ENCODE peak calls at places on chromosome 13, in four cellular contexts. One of them, this sample, is unnamed.

GRCh38 chr13:33789757-33790156 is 28.2 kb upstream of the RFC3 start:
- DNase-seq in esophagus squamous epithelium: no peak
- DNase-seq in endothelial cell of umbilical vein: no peak
- DNase-seq in tibial artery: no peak
- DNase-seq in this sample: no peak

GRCh38 chr13:66623129-66623528 is 607.0 kb downstream of the PCDH9 start:
- DNase-seq in endothelial cell of umbilical vein: no peak
- DNase-seq in esophagus squamous epithelium: no peak
- DNase-seq in tibial artery: no peak
- DNase-seq in this sample: no peak

GRCh38 chr13:110015253-110015652 is 228.9 kb upstream of the IRS2 start:
- DNase-seq in esophagus squamous epithelium: no peak
- DNase-seq in endothelial cell of umbilical vein: no peak
- DNase-seq in tibial artery: no peak
- DNase-seq in this sample: peak

GRCh38 chr13:77377016-77377415 is 50.1 kb upstream of the MYCBP2 start:
- DNase-seq in esophagus squamous epithelium: no peak
- DNase-seq in endothelial cell of umbilical vein: no peak
- DNase-seq in tibial artery: no peak
- DNase-seq in this sample: no peak

GRCh38 chr13:39538826-39539555 is 64.0 kb downstream of the LHFPL6 start:
- DNase-seq in tibial artery: no peak
- DNase-seq in esophagus squamous epithelium: no peak
- DNase-seq in endothelial cell of umbilical vein: no peak
- DNase-seq in this sample: peak

GRCh38 chr13:22082437-22083100 is 411.7 kb downstream of the FGF9 start:
- DNase-seq in esophagus squamous epithelium: no peak
- DNase-seq in endothelial cell of umbilical vein: no peak
- DNase-seq in tibial artery: no peak
- DNase-seq in this sample: no peak

GRCh38 chr13:109436055-109436622 is 350.2 kb downstream of the IRS2 start:
- DNase-seq in tibial artery: no peak
- DNase-seq in esophagus squamous epithelium: no peak
- DNase-seq in endothelial cell of umbilical vein: no peak
- DNase-seq in this sample: no peak

GRCh38 chr13:34002141-34002540 is 184.2 kb downstream of the RFC3 start:
- DNase-seq in tibial artery: no peak
- DNase-seq in endothelial cell of umbilical vein: no peak
- DNase-seq in esophagus squamous epithelium: no peak
- DNase-seq in this sample: no peak

GRCh38 chr13:36038785-36039415 is 92.3 kb downstream of the DCLK1 start:
- DNase-seq in tibial artery: no peak
- DNase-seq in endothelial cell of umbilical vein: no peak
- DNase-seq in esophagus squamous epithelium: no peak
- DNase-seq in this sample: peak

GRCh38 chr13:75554981-75555380 is 5.4 kb downstream of the UCHL3 start:
- DNase-seq in tibial artery: no peak
- DNase-seq in endothelial cell of umbilical vein: no peak
- DNase-seq in esophagus squamous epithelium: no peak
- DNase-seq in this sample: peak

GRCh38 chr13:113140677-113141590 is 17.5 kb upstream of the PROZ start:
- DNase-seq in endothelial cell of umbilical vein: no peak
- DNase-seq in tibial artery: peak
- DNase-seq in esophagus squamous epithelium: no peak
- DNase-seq in this sample: no peak

GRCh38 chr13:44303681-44304432 is 69.8 kb upstream of the SERP2 start:
- DNase-seq in endothelial cell of umbilical vein: no peak
- DNase-seq in esophagus squamous epithelium: no peak
- DNase-seq in tibial artery: peak
- DNase-seq in this sample: peak

GRCh38 chr13:73215807-73216206 is 157.0 kb downstream of the KLF5 start:
- DNase-seq in endothelial cell of umbilical vein: no peak
- DNase-seq in tibial artery: no peak
- DNase-seq in esophagus squamous epithelium: no peak
- DNase-seq in this sample: peak

GRCh38 chr13:46804391-46804815 is 7.4 kb upstream of the ESD start:
- DNase-seq in esophagus squamous epithelium: no peak
- DNase-seq in endothelial cell of umbilical vein: no peak
- DNase-seq in tibial artery: no peak
- DNase-seq in this sample: peak

GRCh38 chr13:110023729-110024645 is 237.6 kb upstream of the IRS2 start:
- DNase-seq in endothelial cell of umbilical vein: no peak
- DNase-seq in tibial artery: peak
- DNase-seq in esophagus squamous epithelium: no peak
- DNase-seq in this sample: peak

GRCh38 chr13:99407906-99408702 is 93.2 kb upstream of the TM9SF2 start:
- DNase-seq in endothelial cell of umbilical vein: no peak
- DNase-seq in esophagus squamous epithelium: no peak
- DNase-seq in tibial artery: no peak
- DNase-seq in this sample: no peak

GRCh38 chr13:44756411-44756810 is 180.3 kb upstream of the TSC22D1 start:
- DNase-seq in tibial artery: no peak
- DNase-seq in endothelial cell of umbilical vein: peak
- DNase-seq in esophagus squamous epithelium: no peak
- DNase-seq in this sample: no peak

GRCh38 chr13:43390101-43390500 is 366.7 kb downstream of the DNAJC15 start:
- DNase-seq in endothelial cell of umbilical vein: no peak
- DNase-seq in esophagus squamous epithelium: no peak
- DNase-seq in tibial artery: no peak
- DNase-seq in this sample: peak

GRCh38 chr13:50535050-50535449 is 308.4 kb downstream of the DLEU7 start:
- DNase-seq in endothelial cell of umbilical vein: no peak
- DNase-seq in esophagus squamous epithelium: no peak
- DNase-seq in tibial artery: no peak
- DNase-seq in this sample: no peak

GRCh38 chr13:108932206-108932605 is 302.8 kb downstream of the MYO16 start:
- DNase-seq in endothelial cell of umbilical vein: no peak
- DNase-seq in esophagus squamous epithelium: no peak
- DNase-seq in tibial artery: no peak
- DNase-seq in this sample: no peak

GRCh38 chr13:93309886-93310520 is 83.4 kb downstream of the GPC6 start:
- DNase-seq in endothelial cell of umbilical vein: no peak
- DNase-seq in esophagus squamous epithelium: no peak
- DNase-seq in tibial artery: no peak
- DNase-seq in this sample: peak

GRCh38 chr13:58792854-58793253 is 1161.3 kb downstream of the PCDH17 start:
- DNase-seq in endothelial cell of umbilical vein: no peak
- DNase-seq in esophagus squamous epithelium: no peak
- DNase-seq in tibial artery: no peak
- DNase-seq in this sample: no peak

GRCh38 chr13:109180905-109181425 is 551.6 kb downstream of the MYO16 start:
- DNase-seq in endothelial cell of umbilical vein: no peak
- DNase-seq in esophagus squamous epithelium: no peak
- DNase-seq in tibial artery: no peak
- DNase-seq in this sample: peak

GRCh38 chr13:41007359-41008118 is 11.6 kb downstream of the ELF1 start:
- DNase-seq in esophagus squamous epithelium: no peak
- DNase-seq in tibial artery: no peak
- DNase-seq in endothelial cell of umbilical vein: no peak
- DNase-seq in this sample: no peak

GRCh38 chr13:41006951-41007350 is 12.2 kb downstream of the ELF1 start:
- DNase-seq in tibial artery: no peak
- DNase-seq in esophagus squamous epithelium: no peak
- DNase-seq in endothelial cell of umbilical vein: no peak
- DNase-seq in this sample: no peak

GRCh38 chr13:41006296-41006695 is 12.8 kb downstream of the ELF1 start:
- DNase-seq in esophagus squamous epithelium: no peak
- DNase-seq in endothelial cell of umbilical vein: no peak
- DNase-seq in tibial artery: no peak
- DNase-seq in this sample: no peak

GRCh38 chr13:41004875-41005693 is 14.0 kb downstream of the ELF1 start:
- DNase-seq in esophagus squamous epithelium: no peak
- DNase-seq in endothelial cell of umbilical vein: peak
- DNase-seq in tibial artery: no peak
- DNase-seq in this sample: no peak

DNA sequence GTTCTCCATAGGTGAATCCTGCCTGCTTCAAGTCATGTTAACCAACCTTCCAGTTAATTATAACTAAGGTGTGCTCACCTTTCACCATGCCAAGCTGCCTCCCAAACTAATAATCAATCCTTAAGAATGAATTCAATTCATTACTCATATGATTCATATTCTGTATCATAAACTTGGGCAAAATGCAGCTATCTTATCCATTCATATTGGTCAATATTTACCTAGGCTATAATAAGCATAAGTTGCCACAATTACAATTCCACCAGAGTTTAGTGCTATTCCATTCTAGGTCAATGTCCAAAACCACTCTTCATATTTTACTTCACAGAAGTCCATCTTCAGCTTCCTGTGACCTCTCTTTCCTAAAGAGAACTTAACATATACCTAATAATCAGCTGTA is 13.4 kb downstream of the ELF1 start:
- DNase-seq in esophagus squamous epithelium: no peak
- DNase-seq in tibial artery: no peak
- DNase-seq in endothelial cell of umbilical vein: no peak
- DNase-seq in this sample: no peak
- H3K4me3 ChIP-seq in esophagus squamous epithelium: no peak
- H3K4me3 ChIP-seq in tibial artery: no peak
- H3K4me3 ChIP-seq in endothelial cell of umbilical vein: no peak
- H3K4me3 ChIP-seq in this sample: no peak

DNA sequence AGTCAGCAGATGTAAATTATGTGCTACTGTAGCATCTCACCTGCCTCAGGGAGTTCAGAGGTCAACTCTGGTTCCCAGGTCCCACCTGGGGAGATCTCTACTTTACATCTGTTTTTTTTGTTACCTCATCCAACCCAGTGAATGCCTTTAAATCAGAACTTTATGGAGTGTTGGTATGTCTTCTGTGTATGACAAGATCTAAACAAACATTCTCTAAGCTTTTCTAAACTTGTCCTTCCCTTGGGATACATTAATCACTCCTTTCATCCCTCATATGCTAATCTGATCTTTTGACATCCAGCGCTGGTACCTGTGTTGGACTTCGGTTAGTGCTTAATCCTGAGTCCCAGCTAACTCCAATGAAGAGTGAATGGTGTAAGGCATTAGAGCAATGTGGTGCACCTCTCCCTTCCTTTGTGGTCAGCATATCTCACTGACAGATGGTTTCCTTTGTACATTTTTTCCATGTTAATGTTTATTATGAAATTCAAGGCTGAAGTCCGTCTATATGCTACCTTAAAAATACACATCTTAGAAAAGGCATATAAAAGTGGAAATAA is 213.4 kb downstream of the ABCC4 start:
- DNase-seq in tibial artery: no peak
- DNase-seq in esophagus squamous epithelium: no peak
- DNase-seq in endothelial cell of umbilical vein: peak
- DNase-seq in this sample: peak
- TF ChIP-seq CTCF in tibial artery: no peak
- TF ChIP-seq CTCF in esophagus squamous epithelium: no peak
- TF ChIP-seq CTCF in endothelial cell of umbilical vein: no peak
- TF ChIP-seq CTCF in this sample: no peak

DNA sequence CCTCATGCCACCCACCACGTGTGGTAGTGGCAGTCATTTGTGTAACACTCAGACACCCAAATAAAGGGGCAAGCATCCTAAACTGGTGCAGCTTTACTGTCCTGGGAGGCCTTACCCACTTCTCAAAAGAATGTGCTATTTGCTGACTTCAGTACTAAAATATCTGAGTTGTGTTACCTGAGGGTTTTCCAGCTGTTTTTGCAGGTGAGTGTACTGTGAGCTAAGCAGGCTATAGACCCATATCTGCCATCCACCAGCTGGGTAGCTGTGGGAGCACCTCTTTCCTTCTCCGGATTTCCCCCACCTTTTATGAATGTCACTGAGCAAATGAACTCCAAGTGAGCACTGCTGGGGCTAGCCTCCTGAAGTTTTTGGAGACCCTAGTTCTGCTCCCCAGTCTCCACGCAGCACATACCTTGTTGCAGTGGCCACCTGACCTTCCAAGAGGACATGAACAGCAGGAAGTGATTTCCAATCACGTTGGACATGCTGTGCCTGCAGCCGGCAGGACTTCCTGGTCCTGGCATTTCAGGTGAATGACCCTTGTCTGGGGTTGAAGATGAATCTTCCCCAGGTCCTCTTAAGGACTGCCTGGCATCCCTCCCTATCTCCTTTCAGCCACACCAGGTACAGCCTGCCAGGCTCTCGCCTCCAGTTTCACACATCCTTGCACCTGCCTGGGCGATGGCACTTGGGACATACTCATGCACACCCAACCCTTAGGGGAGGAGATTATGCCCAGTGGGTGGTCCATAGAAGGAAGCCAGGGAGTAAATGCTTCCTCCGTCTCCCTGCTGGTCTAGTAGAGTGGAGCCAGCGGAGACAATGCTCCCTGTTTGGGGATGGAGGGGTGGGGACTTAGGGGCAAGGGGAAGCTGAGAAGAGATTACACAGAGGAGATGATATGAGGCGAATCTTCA is 109.5 kb upstream of the SPATA13 start:
- DNase-seq in esophagus squamous epithelium: no peak
- DNase-seq in tibial artery: no peak
- DNase-seq in endothelial cell of umbilical vein: no peak
- DNase-seq in this sample: no peak
- H3K4me3 ChIP-seq in esophagus squamous epithelium: no peak
- H3K4me3 ChIP-seq in tibial artery: no peak
- H3K4me3 ChIP-seq in endothelial cell of umbilical vein: no peak
- H3K4me3 ChIP-seq in this sample: no peak

DNA sequence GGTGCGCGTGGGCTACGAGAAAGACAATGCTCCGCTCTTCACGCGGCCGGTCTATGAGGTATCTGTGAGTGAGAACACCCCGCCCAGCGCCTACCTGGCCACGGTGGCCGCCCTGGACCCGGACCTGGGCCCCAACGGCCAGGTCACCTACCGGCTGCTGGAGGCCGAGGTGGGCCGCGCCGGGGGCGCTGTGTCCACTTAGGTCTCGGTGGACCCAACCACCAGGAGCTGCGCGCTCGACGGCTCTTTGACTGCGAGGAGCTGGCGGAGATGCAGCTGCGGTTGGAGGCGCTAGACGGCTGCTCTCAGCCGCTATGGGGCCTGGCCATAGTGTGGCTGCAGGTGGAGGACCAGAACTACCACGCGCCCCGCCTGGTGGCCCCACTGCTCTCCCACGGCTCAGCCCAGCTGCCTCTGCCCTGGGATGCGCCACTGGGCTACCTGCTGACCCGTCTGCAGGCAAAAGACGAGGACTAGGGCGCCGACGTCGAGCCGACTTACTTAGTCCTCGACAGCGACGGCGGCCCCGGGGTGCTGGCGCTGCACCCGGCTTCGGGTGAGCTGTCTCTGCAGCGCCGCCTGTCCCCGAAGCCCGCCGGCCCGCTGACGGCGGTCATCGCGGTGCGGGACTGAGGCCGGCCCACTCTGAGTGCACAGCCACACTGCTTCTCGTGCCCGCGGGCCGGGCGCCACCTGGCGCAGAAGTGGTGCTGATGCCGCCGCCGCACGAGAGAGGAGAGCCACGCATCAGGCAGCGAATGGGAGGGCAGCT is 173.0 kb downstream of the OLFM4 start:
- DNase-seq in esophagus squamous epithelium: no peak
- DNase-seq in tibial artery: no peak
- DNase-seq in endothelial cell of umbilical vein: no peak
- DNase-seq in this sample: no peak
- TF ChIP-seq CTCF in esophagus squamous epithelium: no peak
- TF ChIP-seq CTCF in tibial artery: no peak
- TF ChIP-seq CTCF in endothelial cell of umbilical vein: peak
- TF ChIP-seq CTCF in this sample: no peak

GRCh38 chr13:96294930-96295657 is 205.2 kb downstream of the HS6ST3 start:
- DNase-seq in tibial artery: no peak
- DNase-seq in esophagus squamous epithelium: no peak
- DNase-seq in endothelial cell of umbilical vein: no peak
- DNase-seq in this sample: no peak
- H3K4me3 ChIP-seq in tibial artery: no peak
- H3K4me3 ChIP-seq in esophagus squamous epithelium: no peak
- H3K4me3 ChIP-seq in endothelial cell of umbilical vein: no peak
- H3K4me3 ChIP-seq in this sample: no peak

This sample was measured in fibroblast of mammary gland.